ENCODE peak calls at places on chromosome 22, in five cellular contexts. G, W, A, O and Z are unnamed samples.

GRCh38 chr22:29907753-29908515 is 25.0 kb downstream of the MTMR3 start:
- DNase-seq in G (no peak), W (no peak), A (no peak), O (peak; percentile 71), Z (no peak)

GRCh38 chr22:39408173-39408572 is 8.6 kb downstream of the TAB1 start:
- DNase-seq in G (no peak), W (no peak), A (no peak), O (no peak), Z (no peak)

GRCh38 chr22:46738961-46739870 is 1.2 kb upstream of the CERK start:
- DNase-seq in G (no peak), W (peak; percentile 62), A (no peak), O (no peak), Z (no peak)

GRCh38 chr22:30635273-30636225 is at the start of gene SLC35E4:
- DNase-seq in G (no peak), W (peak; percentile 99), A (peak; percentile 99), O (peak; percentile 93), Z (peak; percentile 97)

GRCh38 chr22:46574993-46575914 is 37.8 kb upstream of the CELSR1 start:
- DNase-seq in G (no peak), W (no peak), A (no peak), O (peak; percentile 43), Z (peak; percentile 80)

GRCh38 chr22:50656122-50657070 is 16.2 kb upstream of the SHANK3 start:
- DNase-seq in G (no peak), W (no peak), A (no peak), O (no peak), Z (peak; percentile 83)

GRCh38 chr22:44733426-44734106 is 18.8 kb upstream of the ARHGAP8 start:
- DNase-seq in G (no peak), W (no peak), A (no peak), O (no peak), Z (no peak)

GRCh38 chr22:38432264-38432663 is 22.7 kb downstream of the KCNJ4 start:
- DNase-seq in G (no peak), W (no peak), A (no peak), O (no peak), Z (no peak)

GRCh38 chr22:47587361-47587760 is 824.9 kb downstream of the TBC1D22A start:
- DNase-seq in G (no peak), W (no peak), A (peak; percentile 60), O (no peak), Z (no peak)

GRCh38 chr22:48683640-48684039 is 1144.0 kb downstream of the BRD1 start:
- DNase-seq in G (no peak), W (no peak), A (no peak), O (no peak), Z (no peak)